ENCODE peak calls at places on chromosomes 7 and 10, in six cellular contexts. V, Q, A, U, W and D are unnamed samples.
A peak's percentile ranks its signal among the peaks of the same experiment; 100 is the strongest.

GRCh38 chr10:59623823-59624535 is 85.7 kb downstream of the SLC16A9 start:
- DNase-seq in Q (no peak), A (no peak), V (no peak), W (no peak), U (no peak), D (no peak)

GRCh38 chr7:22452142-22452763 is 47.7 kb downstream of the STEAP1B start:
- DNase-seq in A (peak; percentile 29), V (peak; percentile 80), U (no peak), W (no peak), Q (peak; percentile 43), D (no peak)

GRCh38 chr10:89373916-89374711 is 3.7 kb upstream of the IFIT1B start:
- DNase-seq in U (peak; percentile 2), W (no peak), A (no peak), Q (peak; percentile 96), V (peak; percentile 90), D (peak; percentile 97)

GRCh38 chr7:12802070-12802469 is 114.6 kb downstream of the ARL4A start:
- DNase-seq in W (no peak), Q (no peak), U (no peak), A (peak; percentile 56), V (no peak), D (no peak)

GRCh38 chr7:142438235-142438922 is 180.5 kb upstream of the PRSS58 start:
- DNase-seq in Q (no peak), V (peak; percentile 51), W (no peak), U (no peak), A (peak; percentile 40), D (peak; percentile 30)

GRCh38 chr10:3468919-3469638 is 296.5 kb upstream of the PITRM1 start:
- DNase-seq in Q (peak; percentile 63), W (peak; percentile 90), A (peak; percentile 58), U (no peak), V (no peak), D (peak; percentile 78)

GRCh38 chr7:112089551-112089950 is 116.6 kb downstream of the DOCK4 start:
- DNase-seq in W (no peak), V (no peak), Q (no peak), A (no peak), U (no peak), D (no peak)

GRCh38 chr7:155551785-155552611 is 5.6 kb upstream of the CNPY1 start:
- DNase-seq in W (no peak), U (no peak), Q (no peak), A (no peak), V (no peak), D (no peak)

GRCh38 chr10:103979530-103979929 is 12.6 kb downstream of the SLK start:
- DNase-seq in V (no peak), U (no peak), W (no peak), A (no peak), Q (no peak), D (no peak)

GRCh38 chr10:99777918-99778716 is 4.3 kb upstream of the ABCC2 start:
- DNase-seq in W (no peak), A (no peak), U (no peak), Q (no peak), V (no peak), D (no peak)

GRCh38 chr7:138854115-138854645 is 56.2 kb upstream of the ATP6V0A4 start:
- DNase-seq in U (no peak), V (no peak), A (no peak), W (no peak), Q (no peak), D (no peak)

GRCh38 chr10:132209130-132209529 is 22.4 kb downstream of the DPYSL4 start:
- DNase-seq in Q (no peak), U (no peak), V (no peak), A (no peak), W (no peak), D (no peak)

GRCh38 chr10:44913312-44914079 is 2.4 kb downstream of the TMEM72 start:
- DNase-seq in U (no peak), Q (no peak), V (no peak), W (no peak), A (no peak), D (no peak)

GRCh38 chr7:114875171-114875570 is 46.7 kb upstream of the MDFIC start:
- DNase-seq in W (no peak), A (no peak), Q (no peak), U (no peak), V (no peak), D (no peak)

GRCh38 chr7:74401137-74401859 is 52.4 kb upstream of the GTF2IRD1 start:
- DNase-seq in Q (peak; percentile 65), V (peak; percentile 81), A (peak; percentile 64), U (peak; percentile 53), W (peak; percentile 29), D (no peak)